ENCODE peak calls at places on chromosomes 7 and 10, in five cellular contexts. G is neural progenitor cell, E is neuronal stem cell, Q is A673, A is colonic mucosa. D is an unnamed sample.

GRCh38 chr7:2114052-2114451 is 118.7 kb downstream of the MAD1L1 start:
- DNase-seq in G (no peak), E (no peak), Q (no peak), A (no peak), D (no peak)

GRCh38 chr7:33129806-33130153 is 416 bp downstream of the BBS9 start:
- DNase-seq in G (no peak), E (no peak), Q (no peak), A (no peak), D (no peak)

GRCh38 chr7:39501358-39501757 is 64.8 kb upstream of the YAE1 start:
- DNase-seq in G (no peak), E (no peak), Q (no peak), A (no peak), D (no peak)

GRCh38 chr10:76177945-76178344 is 746.5 kb downstream of the LRMDA start:
- DNase-seq in G (no peak), E (no peak), Q (no peak), A (no peak), D (no peak)

GRCh38 chr7:2520131-2520807 is 695 bp downstream of the LFNG start:
- DNase-seq in G (peak; percentile 61), E (no peak), Q (no peak), A (peak; percentile 68), D (peak; percentile 64)

GRCh38 chr10:75429159-75429827 is 2.1 kb upstream of the LRMDA start:
- DNase-seq in G (no peak), E (no peak), Q (no peak), A (no peak), D (no peak)

GRCh38 chr7:25073451-25073850 is 51.6 kb downstream of the CYCS start:
- DNase-seq in G (no peak), E (no peak), Q (no peak), A (no peak), D (no peak)

GRCh38 chr7:118185163-118185860 is 1.3 kb downstream of the LSM8 start:
- DNase-seq in G (no peak), E (no peak), Q (peak; percentile 20), A (no peak), D (no peak)

GRCh38 chr10:73991846-73992245 is 6.1 kb upstream of the VCL start:
- DNase-seq in G (no peak), E (no peak), Q (no peak), A (peak; percentile 38), D (no peak)

GRCh38 chr7:22255834-22256233 is 101.1 kb downstream of the RAPGEF5 start:
- DNase-seq in G (peak; percentile 18), E (no peak), Q (no peak), A (no peak), D (no peak)

GRCh38 chr7:128266891-128267839 is 26.1 kb downstream of the LEP start:
- DNase-seq in G (peak; percentile 73), E (peak; percentile 32), Q (peak; percentile 95), A (peak; percentile 56), D (peak; percentile 95)

GRCh38 chr7:4706384-4707032 is 24.4 kb downstream of the FOXK1 start:
- DNase-seq in G (peak; percentile 51), E (no peak), Q (peak; percentile 70), A (no peak), D (no peak)

GRCh38 chr7:69687739-69688431 is 89.6 kb downstream of the AUTS2 start:
- DNase-seq in G (no peak), E (no peak), Q (no peak), A (no peak), D (no peak)

GRCh38 chr10:23694446-23694920 is 255.6 kb downstream of the OTUD1 start:
- DNase-seq in G (peak; percentile 78), E (peak; percentile 58), Q (peak; percentile 75), A (no peak), D (peak; percentile 19)

GRCh38 chr7:140041626-140042385 is 20.9 kb downstream of the PARP12 start:
- DNase-seq in G (no peak), E (no peak), Q (no peak), A (no peak), D (no peak)

GRCh38 chr10:89029785-89030437 is 39.3 kb downstream of the FAS start:
- DNase-seq in G (peak; percentile 84), E (peak; percentile 60), Q (peak; percentile 83), A (peak; percentile 74), D (peak; percentile 64)

GRCh38 chr7:11155883-11156282 is 182.2 kb downstream of the PHF14 start:
- DNase-seq in G (no peak), E (no peak), Q (no peak), A (no peak), D (no peak)

GRCh38 chr10:132957981-132958885 is 15.9 kb upstream of the CFAP46 start:
- DNase-seq in G (no peak), E (no peak), Q (no peak), A (no peak), D (no peak)

GRCh38 chr10:108049668-108050067 is 885.2 kb upstream of the SORCS1 start:
- DNase-seq in G (no peak), E (no peak), Q (no peak), A (no peak), D (no peak)

GRCh38 chr7:92611735-92612134 is 21.5 kb upstream of the FAM133B start:
- DNase-seq in G (no peak), E (no peak), Q (no peak), A (no peak), D (no peak)

GRCh38 chr10:3931224-3931623 is 146.2 kb upstream of the KLF6 start:
- DNase-seq in G (no peak), E (no peak), Q (no peak), A (no peak), D (no peak)

GRCh38 chr10:74923556-74923955 is 97.2 kb downstream of the KAT6B start:
- DNase-seq in G (no peak), E (no peak), Q (peak; percentile 73), A (no peak), D (peak; percentile 66)

GRCh38 chr7:55939514-55940123 is 12.1 kb upstream of the MRPS17 start:
- DNase-seq in G (no peak), E (no peak), Q (no peak), A (no peak), D (no peak)

GRCh38 chr7:2510909-2511768 is 8.4 kb upstream of the LFNG start:
- DNase-seq in G (peak; percentile 47), E (no peak), Q (no peak), A (peak; percentile 70), D (peak; percentile 79)

GRCh38 chr7:87344446-87344845 is 1.0 kb upstream of the CROT start:
- DNase-seq in G (no peak), E (no peak), Q (no peak), A (no peak), D (no peak)

GRCh38 chr10:13056461-13057077 is 43.4 kb upstream of the OPTN start:
- DNase-seq in G (peak; percentile 50), E (no peak), Q (peak; percentile 28), A (no peak), D (no peak)

GRCh38 chr7:157299613-157300405 is 37.0 kb upstream of the DNAJB6 start:
- DNase-seq in G (no peak), E (no peak), Q (peak; percentile 83), A (no peak), D (no peak)

GRCh38 chr10:3412071-3412582 is 239.5 kb upstream of the PITRM1 start:
- DNase-seq in G (no peak), E (no peak), Q (no peak), A (no peak), D (no peak)

GRCh38 chr7:140316165-140316661 is 82.1 kb downstream of the SLC37A3 start:
- DNase-seq in G (no peak), E (no peak), Q (no peak), A (peak; percentile 73), D (no peak)

GRCh38 chr10:64271508-64271907 is 750.3 kb downstream of the REEP3 start:
- DNase-seq in G (no peak), E (no peak), Q (no peak), A (no peak), D (no peak)

GRCh38 chr10:52539463-52539862 is 225.4 kb downstream of the DKK1 start:
- DNase-seq in G (no peak), E (no peak), Q (no peak), A (no peak), D (no peak)

GRCh38 chr10:119680050-119680449 is 28.9 kb downstream of the BAG3 start:
- DNase-seq in G (no peak), E (no peak), Q (peak; percentile 33), A (no peak), D (no peak)

GRCh38 chr10:85265121-85265520 is 936.7 kb downstream of the CCSER2 start:
- DNase-seq in G (no peak), E (no peak), Q (no peak), A (no peak), D (no peak)

GRCh38 chr7:90797596-90797995 is 201.5 kb downstream of the CDK14 start:
- DNase-seq in G (no peak), E (no peak), Q (no peak), A (no peak), D (no peak)

GRCh38 chr10:80187465-80188409 is 17.6 kb downstream of the ANXA11 start:
- DNase-seq in G (no peak), E (no peak), Q (no peak), A (peak; percentile 79), D (no peak)

GRCh38 chr10:125157473-125157865 is 2.9 kb downstream of the CTBP2 start:
- DNase-seq in G (no peak), E (no peak), Q (no peak), A (no peak), D (no peak)
- H3K4me3 ChIP-seq in G (peak overlapping the region; percentile 93), E (peak overlapping the region; percentile 84), Q (peak overlapping the region; percentile 91), A (peak overlapping the region; percentile 69), D (peak overlapping the region; percentile 50)

GRCh38 chr7:47502240-47502877 is 79.6 kb downstream of the TNS3 start:
- DNase-seq in G (no peak), E (no peak), Q (no peak), A (peak; percentile 84), D (no peak)

GRCh38 chr7:47498229-47499056 is 83.5 kb downstream of the TNS3 start:
- DNase-seq in G (no peak), E (no peak), Q (no peak), A (peak; percentile 85), D (no peak)

GRCh38 chr7:47501406-47501805 is 80.5 kb downstream of the TNS3 start:
- DNase-seq in G (no peak), E (no peak), Q (no peak), A (no peak), D (no peak)

GRCh38 chr7:47497367-47498096 is 84.4 kb downstream of the TNS3 start:
- DNase-seq in G (no peak), E (no peak), Q (no peak), A (no peak), D (no peak)

DNA sequence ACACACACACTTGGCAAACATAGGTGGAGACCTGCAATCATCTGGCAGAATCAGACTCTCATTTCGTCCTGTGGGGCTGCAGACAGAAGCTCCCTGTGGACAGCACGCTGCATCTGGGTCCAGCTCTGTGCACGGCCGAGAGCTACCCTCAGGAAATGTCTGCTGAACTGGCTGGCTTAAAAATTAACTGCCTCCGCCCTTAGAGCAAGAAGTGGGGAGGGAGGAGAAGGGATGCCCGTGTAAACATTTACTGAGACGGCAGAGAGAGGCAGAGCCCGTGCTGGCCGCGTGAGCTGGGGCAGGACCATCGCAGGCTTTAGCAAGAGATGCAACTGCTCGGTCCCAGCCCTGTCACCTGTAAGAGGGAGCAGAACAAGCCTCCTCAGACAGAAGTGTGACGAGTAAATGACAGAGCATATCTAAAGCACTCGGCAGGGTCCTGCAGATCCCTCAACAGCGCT is 81.8 kb downstream of the TNS3 start:
- DNase-seq in G (no peak), E (no peak), Q (no peak), A (peak; percentile 76), D (no peak)
- H3K36me3 ChIP-seq in G (no peaks in the 10 kb centered on the region), E (no peaks in the 10 kb centered on the region), Q (no peaks in the 10 kb centered on the region), A (no peaks in the 10 kb centered on the region), D (no peaks in the 10 kb centered on the region)

GRCh38 chr10:58576736-58577366 is 64.2 kb downstream of the BICC1 start:
- DNase-seq in G (no peak), E (no peak), Q (no peak), A (no peak), D (no peak)
- H3K27ac ChIP-seq in G (no peak overlapping the region), E (no peak overlapping the region), Q (no peak overlapping the region), A (peak overlapping the region; percentile 18), D (no peak overlapping the region)

GRCh38 chr10:117860135-117860534 is 186.6 kb downstream of the RAB11FIP2 start:
- DNase-seq in G (no peak), E (no peak), Q (no peak), A (no peak), D (no peak)
- H3K4me3 ChIP-seq in G (no peak overlapping the region), E (no peak overlapping the region), Q (no peak overlapping the region), A (no peak overlapping the region), D (no peak overlapping the region)